ENCODE peak calls at places on chromosome 13, in five cellular contexts. U is cardiac muscle cell; T is immature natural killer cell; B is CD8-positive, alpha-beta memory T cell; L is stimulated activated CD8-positive, alpha-beta memory T cell treated with anti-CD3 and anti-CD28 coated beads, Interleukin-15, amount 100 ng/mL, for 24 hours. H is an unnamed sample.

GRCh38 chr13:59584101-59584500 is 579.6 kb downstream of the DIAPH3 start:
- DNase-seq in U (no peak), T (no peak), B (no peak), L (no peak), H (no peak)

GRCh38 chr13:25973576-25973975 is 78.2 kb downstream of the SHISA2 start:
- DNase-seq in U (no peak), T (no peak), B (peak), L (no peak), H (no peak)

GRCh38 chr13:79030513-79030912 is 371.6 kb upstream of the OBI1 start:
- DNase-seq in U (no peak), T (no peak), B (no peak), L (no peak), H (no peak)

GRCh38 chr13:48235100-48235813 is 2.3 kb downstream of the ITM2B start:
- DNase-seq in U (peak), T (peak), B (no peak), L (no peak), H (peak)

GRCh38 chr13:53800011-53800410 is 771.4 kb downstream of the OLFM4 start:
- DNase-seq in U (no peak), T (no peak), B (no peak), L (no peak), H (no peak)

GRCh38 chr13:76663941-76664340 is 222.3 kb downstream of the KCTD12 start:
- DNase-seq in U (no peak), T (no peak), B (no peak), L (no peak), H (no peak)

GRCh38 chr13:41916173-41916954 is 44.5 kb downstream of the VWA8 start:
- DNase-seq in U (peak), T (peak), B (peak), L (no peak), H (no peak)

GRCh38 chr13:46996316-46996715 is 99.5 kb upstream of the HTR2A start:
- DNase-seq in U (no peak), T (no peak), B (no peak), L (no peak), H (no peak)

GRCh38 chr13:21458816-21459701 is at the start of gene ZDHHC20:
- DNase-seq in U (peak), T (peak), B (peak), L (peak), H (peak)

GRCh38 chr13:42781362-42781761 is at the start of gene FAM216B:
- DNase-seq in U (no peak), T (no peak), B (no peak), L (no peak), H (no peak)

GRCh38 chr13:89746554-89746953 is 1600.9 kb upstream of the MIR17HG start:
- DNase-seq in U (no peak), T (no peak), B (no peak), L (no peak), H (no peak)

GRCh38 chr13:70723732-70724131 is 615.5 kb upstream of the KLHL1 start:
- DNase-seq in U (peak), T (no peak), B (no peak), L (no peak), H (no peak)

GRCh38 chr13:99258210-99258860 is at the start of gene GPR18:
- DNase-seq in U (no peak), T (peak), B (peak), L (no peak), H (no peak)

GRCh38 chr13:99275093-99275469 is 16.9 kb upstream of the GPR18 start:
- DNase-seq in U (no peak), T (peak), B (no peak), L (no peak), H (peak)

GRCh38 chr13:48574036-48574796 is 41.3 kb upstream of the RCBTB2 start:
- DNase-seq in U (no peak), T (no peak), B (no peak), L (no peak), H (no peak)

GRCh38 chr13:62631124-62631523 is 1215.5 kb upstream of the PCDH20 start:
- DNase-seq in U (no peak), T (no peak), B (no peak), L (no peak), H (no peak)

GRCh38 chr13:77555246-77555645 is 19.7 kb downstream of the SCEL start:
- DNase-seq in U (no peak), T (no peak), B (no peak), L (no peak), H (no peak)

GRCh38 chr13:70541451-70541850 is 433.2 kb upstream of the KLHL1 start:
- DNase-seq in U (no peak), T (no peak), B (no peak), L (no peak), H (no peak)

GRCh38 chr13:67094078-67094477 is 136.1 kb downstream of the PCDH9 start:
- DNase-seq in U (no peak), T (no peak), B (no peak), L (no peak), H (no peak)

GRCh38 chr13:77345150-77345780 is 18.4 kb upstream of the MYCBP2 start:
- DNase-seq in U (no peak), T (no peak), B (no peak), L (no peak), H (no peak)

GRCh38 chr13:98416408-98416807 is 160.5 kb downstream of the STK24 start:
- DNase-seq in U (no peak), T (no peak), B (no peak), L (no peak), H (no peak)

GRCh38 chr13:113774177-113775107 is 15.4 kb downstream of the TMEM255B start:
- DNase-seq in U (no peak), T (no peak), B (no peak), L (no peak), H (no peak)

GRCh38 chr13:96214804-96215445 is 125.0 kb downstream of the HS6ST3 start:
- DNase-seq in U (no peak), T (no peak), B (no peak), L (no peak), H (no peak)

GRCh38 chr13:73596382-73596781 is 537.6 kb downstream of the KLF5 start:
- DNase-seq in U (no peak), T (no peak), B (peak), L (no peak), H (no peak)

GRCh38 chr13:87123987-87124784 is 547.0 kb upstream of the SLITRK5 start:
- DNase-seq in U (peak), T (no peak), B (no peak), L (no peak), H (peak)

GRCh38 chr13:98853791-98854191 is 101.3 kb upstream of the SLC15A1 start:
- DNase-seq in U (no peak), T (no peak), B (no peak), L (peak), H (no peak)

GRCh38 chr13:74678308-74678958 is 544.2 kb upstream of the KLF12 start:
- DNase-seq in U (no peak), T (no peak), B (no peak), L (no peak), H (no peak)

GRCh38 chr13:30607908-30608307 is 9.8 kb upstream of the USPL1 start:
- DNase-seq in U (no peak), T (peak), B (peak), L (no peak), H (peak)

GRCh38 chr13:83780201-83780600 is 102.1 kb downstream of the SLITRK1 start:
- DNase-seq in U (peak), T (no peak), B (no peak), L (no peak), H (no peak)

GRCh38 chr13:77820431-77821149 is 98.0 kb downstream of the EDNRB start:
- DNase-seq in U (no peak), T (no peak), B (no peak), L (no peak), H (no peak)

GRCh38 chr13:29676941-29677452 is 81.5 kb upstream of the SLC7A1 start:
- DNase-seq in U (no peak), T (no peak), B (no peak), L (no peak), H (no peak)

GRCh38 chr13:50033696-50034095 is 18.5 kb downstream of the KCNRG start:
- DNase-seq in U (no peak), T (no peak), B (no peak), L (no peak), H (no peak)

GRCh38 chr13:55673910-55674309 is 1466.8 kb upstream of the PRR20A start:
- DNase-seq in U (no peak), T (no peak), B (no peak), L (no peak), H (no peak)

GRCh38 chr13:47990920-47991466 is 10.1 kb downstream of the SUCLA2 start:
- DNase-seq in U (no peak), T (no peak), B (no peak), L (no peak), H (no peak)

GRCh38 chr13:30982506-30982905 is 50.0 kb downstream of the TEX26 start:
- DNase-seq in U (no peak), T (no peak), B (no peak), L (no peak), H (no peak)

GRCh38 chr13:35484384-35484783 is 7.9 kb upstream of the MAB21L1 start:
- DNase-seq in U (no peak), T (no peak), B (no peak), L (no peak), H (no peak)